ENCODE peak calls at places on chromosome 19, in five cellular contexts. One of them, this sample, is unnamed. For H3K4me1, the result is how much of the 10 kb centered on the place peaks cover.

GRCh38 chr19:48726573-48726972 is 7.0 kb upstream of the MAMSTR start:
- DNase-seq in upper lobe of left lung: no peak
- DNase-seq in hepatocyte: no peak
- DNase-seq in CD8-positive, alpha-beta T cell: no peak
- DNase-seq in adrenal gland: no peak
- DNase-seq in this sample: no peak

GRCh38 chr19:3398114-3398899 is 31.9 kb downstream of the NFIC start:
- DNase-seq in CD8-positive, alpha-beta T cell: no peak
- DNase-seq in upper lobe of left lung: peak
- DNase-seq in adrenal gland: peak
- DNase-seq in hepatocyte: peak
- DNase-seq in this sample: peak

GRCh38 chr19:47652285-47652684 is 43.4 kb downstream of the BICRA start:
- DNase-seq in CD8-positive, alpha-beta T cell: no peak
- DNase-seq in adrenal gland: no peak
- DNase-seq in hepatocyte: no peak
- DNase-seq in upper lobe of left lung: no peak
- DNase-seq in this sample: no peak

GRCh38 chr19:50906217-50906616 is 5.0 kb downstream of the KLK4 start:
- DNase-seq in adrenal gland: no peak
- DNase-seq in CD8-positive, alpha-beta T cell: peak
- DNase-seq in hepatocyte: peak
- DNase-seq in upper lobe of left lung: no peak
- DNase-seq in this sample: no peak

GRCh38 chr19:2083174-2083854 is 12.8 kb downstream of the MOB3A start:
- DNase-seq in upper lobe of left lung: peak
- DNase-seq in adrenal gland: no peak
- DNase-seq in CD8-positive, alpha-beta T cell: peak
- DNase-seq in hepatocyte: no peak
- DNase-seq in this sample: no peak

GRCh38 chr19:8922591-8922990 is 87.6 kb downstream of the MUC16 start:
- DNase-seq in CD8-positive, alpha-beta T cell: no peak
- DNase-seq in upper lobe of left lung: peak
- DNase-seq in adrenal gland: no peak
- DNase-seq in hepatocyte: no peak
- DNase-seq in this sample: no peak

GRCh38 chr19:33396701-33397535 is 23.4 kb downstream of the CEBPG start:
- DNase-seq in hepatocyte: no peak
- DNase-seq in adrenal gland: peak
- DNase-seq in CD8-positive, alpha-beta T cell: no peak
- DNase-seq in upper lobe of left lung: peak
- DNase-seq in this sample: peak

GRCh38 chr19:9881720-9882119 is 46.6 kb downstream of the PIN1 start:
- DNase-seq in upper lobe of left lung: no peak
- DNase-seq in CD8-positive, alpha-beta T cell: no peak
- DNase-seq in adrenal gland: no peak
- DNase-seq in hepatocyte: no peak
- DNase-seq in this sample: no peak

GRCh38 chr19:51514866-51515481 is 13.4 kb upstream of the SIGLEC12 start:
- DNase-seq in adrenal gland: no peak
- DNase-seq in CD8-positive, alpha-beta T cell: no peak
- DNase-seq in upper lobe of left lung: no peak
- DNase-seq in hepatocyte: peak
- DNase-seq in this sample: no peak

GRCh38 chr19:43525836-43526771 is 897 bp downstream of the ETHE1 start:
- DNase-seq in hepatocyte: peak
- DNase-seq in adrenal gland: peak
- DNase-seq in CD8-positive, alpha-beta T cell: no peak
- DNase-seq in upper lobe of left lung: no peak
- DNase-seq in this sample: peak

GRCh38 chr19:47618771-47619170 is 9.8 kb downstream of the BICRA start:
- DNase-seq in adrenal gland: peak
- DNase-seq in CD8-positive, alpha-beta T cell: no peak
- DNase-seq in hepatocyte: no peak
- DNase-seq in upper lobe of left lung: no peak
- DNase-seq in this sample: peak

GRCh38 chr19:307111-307531 is 15.9 kb upstream of the PLPP2 start:
- DNase-seq in CD8-positive, alpha-beta T cell: no peak
- DNase-seq in upper lobe of left lung: no peak
- DNase-seq in adrenal gland: no peak
- DNase-seq in hepatocyte: no peak
- DNase-seq in this sample: no peak

GRCh38 chr19:16180611-16181010 is 4.6 kb upstream of the FAM32A start:
- DNase-seq in adrenal gland: no peak
- DNase-seq in CD8-positive, alpha-beta T cell: no peak
- DNase-seq in upper lobe of left lung: no peak
- DNase-seq in hepatocyte: peak
- DNase-seq in this sample: no peak

GRCh38 chr19:41551711-41552110 is 24.3 kb upstream of the CEACAM21 start:
- DNase-seq in hepatocyte: no peak
- DNase-seq in CD8-positive, alpha-beta T cell: no peak
- DNase-seq in adrenal gland: no peak
- DNase-seq in upper lobe of left lung: no peak
- DNase-seq in this sample: no peak

GRCh38 chr19:39038098-39038497 is 5.7 kb upstream of the FBXO27 start:
- DNase-seq in upper lobe of left lung: no peak
- DNase-seq in adrenal gland: peak
- DNase-seq in hepatocyte: peak
- DNase-seq in CD8-positive, alpha-beta T cell: no peak
- DNase-seq in this sample: no peak

GRCh38 chr19:35167251-35168119 is 12.9 kb downstream of the FXYD5 start:
- DNase-seq in CD8-positive, alpha-beta T cell: no peak
- DNase-seq in upper lobe of left lung: no peak
- DNase-seq in hepatocyte: no peak
- DNase-seq in adrenal gland: no peak
- DNase-seq in this sample: no peak

DNA sequence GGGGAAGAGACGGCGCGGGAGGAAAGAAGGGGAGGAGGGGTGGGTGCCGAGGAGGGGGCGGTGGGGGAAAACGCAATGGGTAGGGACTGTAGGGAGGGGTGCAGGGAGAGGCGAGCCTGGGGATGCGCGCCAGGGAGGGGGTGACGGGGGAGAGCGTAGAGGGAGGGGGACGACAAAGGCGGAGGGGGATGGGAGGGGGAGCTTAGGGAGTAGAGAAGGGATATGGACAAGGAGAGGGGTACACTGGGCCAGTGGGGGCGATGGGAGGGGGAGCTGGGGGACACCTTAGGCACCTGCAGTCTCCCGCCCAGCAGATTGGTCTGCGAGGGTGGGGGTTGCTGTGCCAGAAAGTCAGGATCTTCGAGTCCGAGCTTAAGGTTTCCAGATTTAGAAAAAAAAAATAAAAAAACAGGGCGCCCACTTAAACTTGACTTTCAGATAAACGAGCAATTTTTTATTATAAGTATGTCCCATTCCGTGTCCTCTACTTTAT is 15.7 kb downstream of the CCDC124 start:
- DNase-seq in adrenal gland: no peak
- DNase-seq in CD8-positive, alpha-beta T cell: no peak
- DNase-seq in hepatocyte: no peak
- DNase-seq in upper lobe of left lung: no peak
- DNase-seq in this sample: no peak
- H3K4me1 ChIP-seq in adrenal gland: under half
- H3K4me1 ChIP-seq in CD8-positive, alpha-beta T cell: half or more
- H3K4me1 ChIP-seq in hepatocyte: under half
- H3K4me1 ChIP-seq in upper lobe of left lung: under half
- H3K4me1 ChIP-seq in this sample: half or more

DNA sequence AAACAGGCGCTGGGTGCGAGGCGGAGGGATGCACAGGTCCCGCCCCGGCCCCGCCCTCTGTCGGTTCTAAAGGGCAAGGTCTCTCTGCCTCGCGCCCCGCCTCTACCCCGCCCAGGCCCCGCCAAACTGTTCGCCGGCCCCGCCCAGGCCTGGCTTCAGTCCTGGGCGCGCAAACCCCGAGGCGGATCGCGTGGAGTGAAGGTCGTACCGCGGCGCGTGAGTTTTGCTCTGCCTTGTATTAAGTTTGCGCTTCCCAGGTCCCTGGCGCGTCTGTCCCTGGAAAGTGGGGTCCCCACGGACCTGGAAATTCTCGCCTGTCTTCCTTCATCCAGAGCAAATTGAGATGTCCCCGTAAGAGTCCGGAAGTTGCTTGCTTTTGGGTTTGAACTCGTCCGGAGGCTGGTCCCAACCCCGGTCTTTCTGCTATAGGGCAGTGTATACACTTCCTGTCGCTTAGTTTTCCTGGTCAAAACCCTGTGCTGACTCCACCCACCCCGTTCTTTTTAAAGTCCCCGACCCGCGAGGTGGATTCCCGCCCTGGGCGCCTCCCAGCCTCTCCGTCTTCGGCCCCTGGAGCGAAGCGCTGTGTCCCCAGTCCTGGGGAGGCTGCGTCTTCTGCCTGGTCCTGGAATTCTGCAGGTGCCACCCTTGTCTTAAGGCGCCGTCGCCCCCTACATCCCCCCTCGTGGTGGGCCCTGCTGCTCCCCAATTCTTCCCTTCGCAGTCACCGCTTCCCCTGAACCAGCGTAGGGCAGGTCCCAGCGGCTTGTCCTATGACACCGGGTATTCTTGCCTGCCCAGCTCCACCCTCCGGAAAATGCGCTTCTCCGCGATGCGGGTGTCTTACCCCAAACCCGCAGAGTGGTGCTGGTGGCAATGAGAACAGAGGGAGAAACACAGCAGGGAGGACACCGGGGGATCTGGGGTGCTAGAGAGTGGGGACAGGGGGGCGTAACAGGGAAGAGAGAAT is 8.6 kb downstream of the ZNF808 start:
- DNase-seq in adrenal gland: peak
- DNase-seq in upper lobe of left lung: peak
- DNase-seq in hepatocyte: peak
- DNase-seq in CD8-positive, alpha-beta T cell: peak
- DNase-seq in this sample: peak
- TF ChIP-seq CTCF in adrenal gland: peak
- TF ChIP-seq CTCF in upper lobe of left lung: peak
- TF ChIP-seq CTCF in hepatocyte: no peak
- TF ChIP-seq CTCF in CD8-positive, alpha-beta T cell: peak
- TF ChIP-seq CTCF in this sample: peak

GRCh38 chr19:5567971-5568407 is 236 bp upstream of the TINCR start:
- DNase-seq in hepatocyte: no peak
- DNase-seq in adrenal gland: no peak
- DNase-seq in upper lobe of left lung: no peak
- DNase-seq in CD8-positive, alpha-beta T cell: no peak
- DNase-seq in this sample: no peak

GRCh38 chr19:5563941-5564612 is 3.7 kb downstream of the TINCR start:
- DNase-seq in adrenal gland: no peak
- DNase-seq in CD8-positive, alpha-beta T cell: no peak
- DNase-seq in upper lobe of left lung: no peak
- DNase-seq in hepatocyte: peak
- DNase-seq in this sample: no peak

GRCh38 chr19:5564930-5565329 is 2.8 kb downstream of the TINCR start:
- DNase-seq in upper lobe of left lung: no peak
- DNase-seq in hepatocyte: no peak
- DNase-seq in adrenal gland: no peak
- DNase-seq in CD8-positive, alpha-beta T cell: no peak
- DNase-seq in this sample: no peak

GRCh38 chr19:5571777-5572176 is 4.0 kb upstream of the TINCR start:
- DNase-seq in adrenal gland: no peak
- DNase-seq in CD8-positive, alpha-beta T cell: no peak
- DNase-seq in upper lobe of left lung: no peak
- DNase-seq in hepatocyte: no peak
- DNase-seq in this sample: no peak

DNA sequence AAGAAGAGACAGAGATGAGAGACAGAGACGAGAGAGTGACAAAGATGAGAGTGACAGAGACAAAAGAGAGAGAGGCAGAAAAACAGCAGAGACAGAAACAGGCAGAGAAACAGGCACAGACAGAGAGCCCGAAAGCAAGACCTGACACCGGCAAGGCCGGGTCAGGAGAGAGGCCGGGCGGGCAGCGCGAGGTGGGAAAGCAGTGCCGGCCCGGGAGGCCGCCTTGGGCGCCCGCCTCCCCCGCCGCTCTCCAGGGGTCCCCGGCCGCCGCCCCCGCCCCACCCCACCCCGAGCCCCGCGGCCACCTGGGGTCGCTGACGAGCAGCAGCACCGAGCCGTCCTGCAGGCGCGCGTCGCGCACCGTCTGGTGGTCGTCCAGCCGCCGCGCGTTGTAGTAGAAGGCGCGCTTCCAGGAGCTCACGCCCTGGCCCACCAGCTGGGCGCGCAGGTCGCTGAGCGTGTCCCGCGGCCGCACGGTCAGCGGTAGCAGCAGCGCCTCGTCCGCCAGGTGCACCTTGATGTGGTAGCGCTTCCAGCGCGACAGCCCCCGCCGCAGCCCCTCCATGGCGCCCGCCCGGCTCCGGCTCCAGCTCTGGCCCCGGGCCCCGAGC is at the start of gene TINCR:
- DNase-seq in adrenal gland: no peak
- DNase-seq in CD8-positive, alpha-beta T cell: no peak
- DNase-seq in upper lobe of left lung: peak
- DNase-seq in hepatocyte: peak
- DNase-seq in this sample: no peak
- H3K4me1 ChIP-seq in adrenal gland: under half
- H3K4me1 ChIP-seq in CD8-positive, alpha-beta T cell: under half
- H3K4me1 ChIP-seq in upper lobe of left lung: under half
- H3K4me1 ChIP-seq in hepatocyte: under half
- H3K4me1 ChIP-seq in this sample: under half

GRCh38 chr19:18282788-18283141 is 1.3 kb upstream of the JUND start:
- DNase-seq in hepatocyte: peak
- DNase-seq in upper lobe of left lung: no peak
- DNase-seq in adrenal gland: no peak
- DNase-seq in CD8-positive, alpha-beta T cell: no peak
- DNase-seq in this sample: no peak

GRCh38 chr19:18281082-18282020 is at the start of gene JUND:
- DNase-seq in hepatocyte: peak
- DNase-seq in upper lobe of left lung: peak
- DNase-seq in adrenal gland: peak
- DNase-seq in CD8-positive, alpha-beta T cell: peak
- DNase-seq in this sample: peak

GRCh38 chr19:18283338-18283737 is 1.9 kb upstream of the JUND start:
- DNase-seq in hepatocyte: no peak
- DNase-seq in adrenal gland: no peak
- DNase-seq in CD8-positive, alpha-beta T cell: no peak
- DNase-seq in upper lobe of left lung: no peak
- DNase-seq in this sample: no peak

GRCh38 chr19:18280247-18281081 is 958 bp downstream of the JUND start:
- DNase-seq in adrenal gland: peak
- DNase-seq in upper lobe of left lung: peak
- DNase-seq in hepatocyte: peak
- DNase-seq in CD8-positive, alpha-beta T cell: peak
- DNase-seq in this sample: peak

DNA sequence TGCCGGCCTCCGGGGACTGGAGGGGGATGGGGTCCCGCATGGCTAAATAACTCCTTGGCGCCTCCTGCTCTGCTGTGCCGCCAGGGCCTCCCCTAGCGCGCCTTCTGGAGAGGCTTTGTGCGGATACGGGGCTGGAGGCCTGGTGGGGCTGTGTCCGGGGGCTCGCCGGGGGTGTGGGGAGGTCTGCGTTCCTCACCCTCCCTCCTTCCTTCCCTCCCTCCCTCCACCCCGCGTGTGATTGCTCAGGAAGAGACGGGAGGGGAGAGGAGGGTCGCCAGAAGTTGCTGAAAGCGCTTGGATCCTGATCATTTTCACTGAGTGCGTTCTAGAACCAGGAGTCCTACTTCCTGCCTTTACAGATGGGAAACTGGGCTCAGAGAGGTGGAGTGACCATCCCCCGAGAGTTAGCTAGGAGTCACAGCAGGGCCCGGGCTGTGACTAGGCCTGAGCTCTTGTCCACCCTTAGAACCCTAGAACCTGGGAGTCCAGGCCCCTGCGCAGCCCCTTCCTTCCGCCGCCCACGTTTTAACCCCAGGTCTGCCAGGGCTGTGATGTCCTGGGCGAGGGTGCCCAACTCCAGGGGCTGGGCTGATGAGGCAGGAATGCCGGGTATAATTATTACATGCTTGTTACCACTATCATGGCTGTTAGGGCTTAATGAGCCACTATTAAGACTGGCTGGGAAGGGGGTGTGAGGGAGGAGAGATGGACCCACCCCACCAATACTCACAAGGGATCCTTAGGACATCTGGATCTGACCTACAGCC is 782 bp upstream of the JUND start:
- DNase-seq in CD8-positive, alpha-beta T cell: no peak
- DNase-seq in hepatocyte: no peak
- DNase-seq in adrenal gland: peak
- DNase-seq in upper lobe of left lung: no peak
- DNase-seq in this sample: no peak
- TF ChIP-seq CTCF in CD8-positive, alpha-beta T cell: no peak
- TF ChIP-seq CTCF in hepatocyte: peak
- TF ChIP-seq CTCF in adrenal gland: no peak
- TF ChIP-seq CTCF in upper lobe of left lung: peak
- TF ChIP-seq CTCF in this sample: no peak

This sample was measured in left ventricle myocardium inferior.